ENCODE peak calls at places on chromosomes 5 and 9, in six cellular contexts. M is GM12891, B is GM12878, R is H1, J is K562, E is SK-N-SH. W is an unnamed sample.

GRCh38 chr9:86275962-86276361 is 6.4 kb downstream of the ISCA1 start:
- DNase-seq in R (no peak), E (no peak), J (no peak), M (no peak), B (no peak), W (no peak)

GRCh38 chr9:130327070-130327780 is 61.7 kb downstream of the HMCN2 start:
- DNase-seq in R (peak; percentile 92), B (no peak), J (peak; percentile 53), M (no peak), E (peak; percentile 82), W (no peak)

GRCh38 chr9:77435688-77436087 is 212.4 kb downstream of the GNA14 start:
- DNase-seq in E (peak; percentile 46), J (no peak), B (no peak), M (no peak), R (no peak), W (no peak)

GRCh38 chr5:158955636-158956035 is 144.1 kb downstream of the EBF1 start:
- DNase-seq in M (no peak), E (no peak), J (no peak), B (no peak), R (no peak), W (no peak)

GRCh38 chr9:102461441-102461840 is 533.7 kb upstream of the CYLC2 start:
- DNase-seq in M (no peak), R (no peak), J (no peak), E (no peak), B (no peak), W (no peak)

GRCh38 chr5:127302509-127302908 is 11.9 kb downstream of the MEGF10 start:
- DNase-seq in E (no peak), R (no peak), M (no peak), J (no peak), B (no peak), W (no peak)

GRCh38 chr9:21174671-21175070 is 8.2 kb upstream of the IFNA21 start:
- DNase-seq in R (no peak), B (no peak), E (no peak), M (no peak), J (no peak), W (no peak)

GRCh38 chr5:111756701-111757581 is at the start of gene NREP:
- DNase-seq in R (peak; percentile 81), E (no peak), B (peak; percentile 57), M (peak; percentile 54), J (peak; percentile 86), W (no peak)

GRCh38 chr5:58022055-58022454 is 437.8 kb downstream of the PLK2 start:
- DNase-seq in B (no peak), E (no peak), M (no peak), J (no peak), R (no peak), W (no peak)

GRCh38 chr5:132011561-132012384 is at the start of gene ACSL6:
- DNase-seq in R (peak; percentile 75), E (peak; percentile 89), J (peak; percentile 56), M (no peak), B (no peak), W (no peak)

GRCh38 chr9:72477862-72478564 is 43.4 kb upstream of the TMC1 start:
- DNase-seq in R (no peak), B (no peak), E (no peak), M (no peak), J (peak; percentile 34), W (no peak)

GRCh38 chr5:159850192-159850573 is 66.1 kb upstream of the ADRA1B start:
- DNase-seq in J (no peak), E (no peak), R (no peak), M (no peak), B (no peak), W (no peak)

GRCh38 chr5:134034326-134034725 is 29.6 kb upstream of the VDAC1 start:
- DNase-seq in E (no peak), R (no peak), B (no peak), J (no peak), M (no peak), W (no peak)

GRCh38 chr9:89356782-89357181 is 38.5 kb downstream of the SECISBP2 start:
- DNase-seq in R (peak; percentile 19), E (no peak), B (no peak), M (no peak), J (no peak), W (no peak)

GRCh38 chr9:126164796-126165525 is 161.7 kb upstream of the MVB12B start:
- DNase-seq in R (peak; percentile 37), E (no peak), B (no peak), M (no peak), J (no peak), W (no peak)

GRCh38 chr5:68641211-68641610 is 425.7 kb downstream of the PIK3R1 start:
- DNase-seq in E (no peak), R (no peak), B (no peak), M (no peak), J (no peak), W (no peak)

GRCh38 chr9:37337301-37337905 is 85.1 kb upstream of the GRHPR start:
- DNase-seq in R (no peak), E (peak; percentile 14), M (no peak), B (no peak), J (peak; percentile 81), W (no peak)

GRCh38 chr5:125870271-125870670 is 552.9 kb upstream of the GRAMD2B start:
- DNase-seq in M (no peak), E (peak; percentile 55), B (no peak), R (no peak), J (no peak), W (no peak)

GRCh38 chr5:151093476-151093889 is 12.6 kb upstream of the TNIP1 start:
- DNase-seq in E (no peak), J (no peak), B (no peak), M (no peak), R (no peak), W (no peak)

GRCh38 chr9:97710356-97711222 is 13.4 kb upstream of the XPA start:
- DNase-seq in R (peak; percentile 58), J (peak; percentile 78), M (peak; percentile 48), E (peak; percentile 79), B (no peak), W (peak; percentile 51)
- TF ChIP-seq TAF1 in R (no peak), J (no peak), M (no peak), E (no peak), B (no peak), W (no peak)

GRCh38 chr9:123250504-123250903 is 17.9 kb downstream of the STRBP start:
- DNase-seq in M (no peak), B (no peak), E (no peak), R (no peak), J (no peak), W (no peak)

GRCh38 chr9:123251741-123252140 is 16.6 kb downstream of the STRBP start:
- DNase-seq in M (no peak), J (no peak), E (no peak), R (no peak), B (no peak), W (no peak)

GRCh38 chr9:123251324-123251723 is 17.1 kb downstream of the STRBP start:
- DNase-seq in R (no peak), J (peak; percentile 23), M (no peak), E (no peak), B (no peak), W (no peak)

GRCh38 chr9:123255718-123256117 is 12.7 kb downstream of the STRBP start:
- DNase-seq in R (no peak), M (no peak), E (no peak), B (no peak), J (no peak), W (no peak)

DNA sequence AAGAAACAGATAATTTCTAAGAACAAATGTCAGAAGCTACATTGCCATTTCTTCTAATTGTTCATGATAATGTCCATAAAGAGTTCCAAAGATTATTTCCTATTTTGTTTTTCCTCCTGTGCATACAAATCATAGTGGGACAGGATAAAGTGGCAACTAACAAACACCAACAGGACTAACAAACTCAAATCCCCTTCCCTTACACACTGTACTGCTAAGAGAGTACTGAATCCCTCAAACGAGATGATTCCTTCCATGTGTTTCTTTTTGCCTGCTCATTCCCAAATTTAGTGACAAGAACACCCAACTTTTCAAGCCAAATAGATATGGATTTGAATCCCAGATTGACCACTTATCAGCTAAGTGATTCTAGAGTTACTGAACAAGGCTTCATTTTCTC is 15.2 kb downstream of the STRBP start:
- DNase-seq in J (no peak), M (no peak), E (no peak), R (no peak), B (no peak), W (no peak)
- TF ChIP-seq TAF1 in J (no peak), M (no peak), E (no peak), R (no peak), B (no peak), W (no peak)

DNA sequence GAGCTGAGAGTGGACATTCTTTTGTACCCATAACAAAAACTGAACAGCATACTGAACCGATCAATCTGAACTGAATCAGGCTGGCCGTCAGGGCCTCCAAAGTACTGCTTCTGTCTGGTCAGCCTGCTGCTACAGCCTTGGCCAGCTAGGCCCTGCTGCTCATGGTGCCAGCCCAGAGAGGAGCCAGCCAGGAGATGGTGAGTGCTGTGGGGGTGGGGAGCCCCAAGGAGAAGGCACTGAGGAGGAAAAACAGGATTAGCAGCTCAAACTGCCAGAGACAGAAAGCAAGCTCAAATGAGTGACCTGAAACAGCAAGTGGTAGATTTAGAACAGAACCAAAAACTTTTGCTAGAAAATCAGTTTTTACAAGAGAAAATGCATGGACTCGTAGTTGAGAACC is 23.9 kb downstream of the SRP19 start:
- DNase-seq in B (no peak), R (no peak), E (no peak), M (no peak), J (no peak), W (no peak)
- TF ChIP-seq TAF1 in B (no peak), R (no peak), E (no peak), M (no peak), J (no peak), W (no peak)

GRCh38 chr9:69412741-69413150 is 87.7 kb downstream of the ENTREP1 start:
- DNase-seq in J (peak; percentile 58), E (peak; percentile 87), B (no peak), R (peak; percentile 88), M (no peak), W (no peak)
- TF ChIP-seq TAF1 in J (no peak), E (no peak), B (no peak), R (no peak), M (no peak), W (no peak)

GRCh38 chr9:106718996-106719395 is 144.0 kb upstream of the ZNF462 start:
- DNase-seq in R (no peak), B (no peak), M (no peak), E (no peak), J (no peak), W (no peak)
- TF ChIP-seq TAF1 in R (no peak), B (no peak), M (no peak), E (no peak), J (no peak), W (no peak)

GRCh38 chr9:83218411-83219090 is 155.6 kb upstream of the RASEF start:
- DNase-seq in E (no peak), B (no peak), M (no peak), R (no peak), J (no peak), W (no peak)

GRCh38 chr9:83219924-83220438 is 157.0 kb upstream of the RASEF start:
- DNase-seq in R (no peak), E (no peak), B (no peak), J (no peak), M (no peak), W (no peak)

GRCh38 chr9:83220737-83221136 is 157.8 kb upstream of the RASEF start:
- DNase-seq in J (no peak), B (peak; percentile 7), M (no peak), R (no peak), E (no peak), W (no peak)

GRCh38 chr9:83219154-83219923 is 156.4 kb upstream of the RASEF start:
- DNase-seq in M (no peak), B (no peak), E (peak; percentile 84), R (peak; percentile 93), J (peak; percentile 23), W (no peak)
- TF ChIP-seq TAF1 in M (no peak), B (no peak), E (no peak), R (peak; percentile 48), J (no peak), W (no peak)

GRCh38 chr5:34522599-34523381 is 133.3 kb upstream of the RAI14 start:
- DNase-seq in M (peak; percentile 49), B (no peak), J (peak; percentile 88), E (peak; percentile 64), R (peak; percentile 67), W (peak; percentile 45)
- TF ChIP-seq TAF1 in M (no peak), B (no peak), J (no peak), E (no peak), R (no peak), W (no peak)